ENCODE peak calls at places on chromosomes 1 and 21, in nine cellular contexts. K is GM23248, E is SK-N-SH, A is NT2/D1, R is IMR-90, L is H1, Q is adipocyte, P is neural progenitor cell, M is endothelial cell of umbilical vein. D is an unnamed sample.
A peak's percentile ranks its signal among the peaks of the same experiment; 100 is the strongest.

GRCh38 chr1:8040586-8040985 is 14.5 kb upstream of the ERRFI1 start:
- DNase-seq in K (peak; percentile 99), E (no peak), A (no peak), R (peak; percentile 99), L (no peak), Q (peak; percentile 94), P (no peak), M (peak; percentile 98), D (no peak)

GRCh38 chr21:42191978-42192595 is 26.9 kb upstream of the ABCG1 start:
- DNase-seq in K (no peak), E (no peak), A (no peak), R (no peak), L (no peak), Q (no peak), P (no peak), M (no peak), D (no peak)

GRCh38 chr1:18951416-18951815 is 5.1 kb downstream of the IFFO2 start:
- DNase-seq in K (no peak), E (no peak), A (no peak), R (no peak), L (no peak), Q (no peak), P (no peak), M (no peak), D (no peak)

GRCh38 chr1:245585252-245585959 is 430.6 kb downstream of the KIF26B start:
- DNase-seq in K (peak; percentile 87), E (peak; percentile 43), A (no peak), R (peak; percentile 84), L (no peak), Q (peak; percentile 85), P (no peak), M (no peak), D (no peak)

GRCh38 chr1:169886422-169886821 is 7.3 kb downstream of the SCYL3 start:
- DNase-seq in K (no peak), E (no peak), A (no peak), R (no peak), L (no peak), Q (no peak), P (no peak), M (no peak), D (no peak)

GRCh38 chr1:9835404-9835757 is 11.6 kb upstream of the CLSTN1 start:
- DNase-seq in K (no peak), E (no peak), A (no peak), R (no peak), L (no peak), Q (no peak), P (no peak), M (no peak), D (no peak)

GRCh38 chr1:183983371-183984105 is 54.0 kb downstream of the COLGALT2 start:
- DNase-seq in K (no peak), E (no peak), A (no peak), R (peak; percentile 19), L (no peak), Q (peak; percentile 44), P (no peak), M (no peak), D (no peak)

GRCh38 chr1:73065585-73065984 is 783.2 kb upstream of the NEGR1 start:
- DNase-seq in K (no peak), E (peak; percentile 1), A (peak; percentile 61), R (no peak), L (no peak), Q (peak; percentile 2), P (peak; percentile 84), M (no peak), D (peak; percentile 56)

GRCh38 chr21:27839512-27840115 is 872.7 kb upstream of the ADAMTS5 start:
- DNase-seq in K (no peak), E (no peak), A (no peak), R (no peak), L (no peak), Q (no peak), P (no peak), M (no peak), D (no peak)

GRCh38 chr21:38159355-38159754 is 97.4 kb upstream of the KCNJ15 start:
- DNase-seq in K (peak; percentile 88), E (peak; percentile 57), A (peak; percentile 73), R (peak; percentile 84), L (peak; percentile 72), Q (peak; percentile 87), P (peak; percentile 76), M (peak; percentile 81), D (peak; percentile 88)

GRCh38 chr1:221739018-221739676 is 2.7 kb downstream of the DUSP10 start:
- DNase-seq in K (peak; percentile 40), E (no peak), A (no peak), R (no peak), L (no peak), Q (no peak), P (no peak), M (no peak), D (no peak)

GRCh38 chr1:221735976-221736375 is 5.9 kb downstream of the DUSP10 start:
- DNase-seq in K (no peak), E (no peak), A (no peak), R (no peak), L (no peak), Q (no peak), P (no peak), M (no peak), D (no peak)

GRCh38 chr1:221734187-221734586 is 7.7 kb downstream of the DUSP10 start:
- DNase-seq in K (no peak), E (no peak), A (no peak), R (no peak), L (no peak), Q (no peak), P (no peak), M (no peak), D (no peak)

GRCh38 chr1:221739677-221740025 is 2.2 kb downstream of the DUSP10 start:
- DNase-seq in K (no peak), E (no peak), A (no peak), R (no peak), L (no peak), Q (no peak), P (no peak), M (no peak), D (no peak)

DNA sequence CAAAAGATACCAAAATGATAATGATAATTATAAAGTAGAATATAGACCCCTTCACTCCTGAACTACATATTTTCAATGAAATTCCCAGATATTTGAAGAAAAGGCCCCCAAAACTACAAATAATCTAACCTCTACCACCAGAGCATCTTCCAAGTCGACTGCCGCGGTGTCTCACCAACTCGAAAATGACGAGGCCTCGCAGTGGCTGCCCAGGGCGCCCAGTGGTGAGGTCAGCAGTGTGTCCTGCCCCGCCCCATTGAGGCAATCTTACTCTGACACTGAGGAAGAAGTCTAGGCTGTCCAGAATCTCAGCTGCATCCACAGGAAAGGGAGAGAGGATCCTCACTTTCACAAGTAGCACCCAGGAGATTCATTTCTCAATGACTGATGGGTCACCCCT is 5.2 kb downstream of the DUSP10 start:
- DNase-seq in K (no peak), E (no peak), A (no peak), R (no peak), L (no peak), Q (no peak), P (no peak), M (no peak), D (no peak)
- H3K4me3 ChIP-seq in K (no peak overlapping the region), E (no peak overlapping the region), A (no peak overlapping the region), R (no peak overlapping the region), L (no peak overlapping the region), Q (peak overlapping the region; percentile 96), P (no peak overlapping the region), M (no peak overlapping the region), D (peak overlapping the region; percentile 100)

DNA sequence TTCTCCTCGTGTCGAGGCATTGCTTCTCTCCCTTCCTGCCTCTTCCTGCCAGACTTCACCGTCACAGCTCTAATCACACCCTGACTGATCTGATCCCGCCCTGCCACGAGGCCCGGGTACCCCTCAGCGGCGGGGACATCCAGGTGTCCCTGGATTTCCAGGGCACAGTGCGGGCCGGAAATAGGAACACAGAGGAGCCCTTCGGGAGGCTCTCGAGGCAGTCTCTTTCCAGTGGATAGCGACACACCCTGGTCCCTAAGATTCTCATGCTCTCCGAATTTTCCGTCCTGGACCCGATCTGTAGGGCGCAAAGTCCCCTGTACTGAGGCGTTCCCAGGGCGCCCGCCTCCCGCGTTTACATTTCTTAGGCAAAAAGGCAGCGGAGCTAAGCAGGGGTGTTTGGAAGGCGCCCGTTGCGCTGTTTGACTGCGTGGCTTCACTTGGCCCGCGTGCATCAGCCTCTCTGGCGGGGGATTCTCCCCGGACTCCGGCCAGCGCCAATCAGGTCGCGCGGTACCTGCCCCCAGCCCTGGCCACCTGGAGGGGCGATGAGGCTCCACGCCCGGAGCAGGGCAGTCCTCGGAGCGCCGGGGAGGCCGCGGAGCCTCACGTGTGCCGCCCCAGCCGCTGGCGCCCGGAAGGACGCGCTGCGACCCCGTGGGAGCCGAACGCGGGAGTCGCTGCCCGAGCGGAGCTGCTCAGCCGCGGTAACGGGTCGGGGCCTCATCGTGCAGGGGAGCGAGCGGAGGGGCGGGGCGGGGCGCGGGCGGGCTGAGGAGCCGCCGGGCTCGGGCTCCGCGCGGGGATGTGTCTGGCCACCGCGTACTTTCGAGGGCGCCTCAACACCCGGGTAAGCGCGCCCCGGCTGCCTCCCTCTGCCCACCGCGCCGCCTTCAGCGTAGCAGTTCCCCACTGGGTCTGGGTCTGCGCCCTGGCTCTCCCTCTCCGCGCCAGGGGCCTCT is at the start of gene FAM163A:
- DNase-seq in K (no peak), E (peak; percentile 85), A (no peak), R (no peak), L (peak; percentile 73), Q (peak; percentile 21), P (peak; percentile 71), M (no peak), D (peak; percentile 81)
- H3K27me3 ChIP-seq in K (peaks cover 68% of the 10 kb centered on the region), E (peaks cover 41% of the 10 kb centered on the region), A (peaks cover 76% of the 10 kb centered on the region), R (peaks cover 66% of the 10 kb centered on the region), L (peaks cover 47% of the 10 kb centered on the region), Q (peaks cover 65% of the 10 kb centered on the region), P (peaks cover 100% of the 10 kb centered on the region), M (peaks cover 54% of the 10 kb centered on the region), D (peaks cover 93% of the 10 kb centered on the region)

DNA sequence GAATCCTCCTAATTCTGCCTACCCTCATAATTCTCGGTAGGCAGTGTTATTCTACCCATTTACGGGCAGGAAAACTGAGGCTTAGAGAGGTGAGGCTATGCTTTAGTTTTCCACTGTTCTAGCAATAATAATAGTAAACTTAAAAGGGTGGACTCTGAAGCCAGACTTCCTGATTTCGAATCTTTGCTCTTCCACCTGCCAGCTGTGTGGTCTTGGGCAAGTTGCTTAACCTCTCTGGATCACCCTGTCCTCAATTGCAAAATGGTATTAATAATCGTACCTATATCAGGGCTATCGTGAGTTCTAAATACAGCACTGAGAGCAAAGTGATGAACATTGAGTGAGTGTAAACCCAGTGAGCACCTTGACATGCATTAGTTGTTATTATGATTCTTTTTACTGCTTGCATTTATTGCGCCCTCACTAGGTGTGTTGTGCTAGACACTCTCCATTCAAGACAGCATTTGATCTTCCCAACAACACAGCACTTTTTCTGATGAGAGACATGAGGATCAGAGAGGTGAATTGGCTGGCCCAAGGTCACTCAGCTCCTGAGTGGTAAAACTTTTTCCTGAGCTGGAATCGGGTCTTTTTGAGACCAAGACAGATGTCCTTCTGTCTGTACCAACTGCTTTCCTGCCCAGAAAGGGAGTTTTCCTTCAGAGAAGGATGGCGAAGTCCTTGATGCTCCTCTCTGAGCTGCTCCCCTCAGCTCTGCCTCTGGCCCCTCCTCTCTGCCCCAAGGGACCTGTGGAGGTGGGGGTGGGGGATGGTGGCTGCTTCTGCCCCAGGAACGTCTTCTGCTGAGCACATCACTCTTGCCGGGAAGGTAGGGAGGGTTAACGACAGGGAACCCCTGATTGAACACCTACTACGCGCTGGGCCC is 102.4 kb upstream of the CSF3R start:
- DNase-seq in K (no peak), E (no peak), A (no peak), R (no peak), L (no peak), Q (no peak), P (no peak), M (no peak), D (no peak)
- H3K9ac ChIP-seq in K (no peak overlapping the region), E (no peak overlapping the region), A (no peak overlapping the region), R (no peak overlapping the region), L (no peak overlapping the region), Q (no peak overlapping the region), P (no peak overlapping the region), M (no peak overlapping the region), D (no peak overlapping the region)

GRCh38 chr21:45080639-45081414 is 6.4 kb downstream of the ADARB1 start:
- DNase-seq in K (peak; percentile 79), E (no peak), A (no peak), R (peak; percentile 66), L (no peak), Q (peak; percentile 80), P (no peak), M (no peak), D (peak; percentile 27)
- H3K4me3 ChIP-seq in K (no peak overlapping the region), E (no peak overlapping the region), A (no peak overlapping the region), R (no peak overlapping the region), L (no peak overlapping the region), Q (no peak overlapping the region), P (no peak overlapping the region), M (no peak overlapping the region), D (no peak overlapping the region)

D was measured in endodermal cell.